ENCODE peak calls at places on chromosomes 7 and 10, in nine cellular contexts. One of them, this sample, is unnamed.

GRCh38 chr10:6151087-6151977 is 51.4 kb upstream of the PFKFB3 start:
- DNase-seq in ovary: peak; percentile 54
- DNase-seq in mucosa of descending colon: peak; percentile 73
- DNase-seq in lower lobe of right lung: peak; percentile 78
- DNase-seq in BE2C: peak; percentile 30
- DNase-seq in foreskin fibroblast: peak; percentile 81
- DNase-seq in AG04450: no peak
- DNase-seq in activated CD8-positive, alpha-beta T cell treated with anti-CD3 and anti-CD28 coated beads for 36 hours: peak; percentile 70
- DNase-seq in CD4-positive, alpha-beta T cell: peak; percentile 24
- DNase-seq in this sample: peak; percentile 80

GRCh38 chr7:137967143-137968018 is 34.5 kb downstream of the CREB3L2 start:
- DNase-seq in ovary: no peak
- DNase-seq in mucosa of descending colon: no peak
- DNase-seq in lower lobe of right lung: no peak
- DNase-seq in BE2C: no peak
- DNase-seq in foreskin fibroblast: peak; percentile 66
- DNase-seq in AG04450: no peak
- DNase-seq in activated CD8-positive, alpha-beta T cell treated with anti-CD3 and anti-CD28 coated beads for 36 hours: no peak
- DNase-seq in CD4-positive, alpha-beta T cell: no peak
- DNase-seq in this sample: no peak

GRCh38 chr7:36667007-36667406 is 57.3 kb downstream of the AOAH start:
- DNase-seq in ovary: no peak
- DNase-seq in mucosa of descending colon: no peak
- DNase-seq in lower lobe of right lung: no peak
- DNase-seq in BE2C: no peak
- DNase-seq in foreskin fibroblast: no peak
- DNase-seq in AG04450: no peak
- DNase-seq in activated CD8-positive, alpha-beta T cell treated with anti-CD3 and anti-CD28 coated beads for 36 hours: no peak
- DNase-seq in CD4-positive, alpha-beta T cell: no peak
- DNase-seq in this sample: no peak

GRCh38 chr10:101878869-101879268 is 35.3 kb upstream of the KCNIP2 start:
- DNase-seq in ovary: no peak
- DNase-seq in mucosa of descending colon: no peak
- DNase-seq in lower lobe of right lung: no peak
- DNase-seq in BE2C: no peak
- DNase-seq in foreskin fibroblast: no peak
- DNase-seq in AG04450: no peak
- DNase-seq in activated CD8-positive, alpha-beta T cell treated with anti-CD3 and anti-CD28 coated beads for 36 hours: no peak
- DNase-seq in CD4-positive, alpha-beta T cell: no peak
- DNase-seq in this sample: no peak

GRCh38 chr7:139490130-139490529 is 6.7 kb upstream of the KLRG2 start:
- DNase-seq in ovary: no peak
- DNase-seq in mucosa of descending colon: no peak
- DNase-seq in lower lobe of right lung: peak; percentile 61
- DNase-seq in BE2C: no peak
- DNase-seq in foreskin fibroblast: no peak
- DNase-seq in AG04450: no peak
- DNase-seq in activated CD8-positive, alpha-beta T cell treated with anti-CD3 and anti-CD28 coated beads for 36 hours: no peak
- DNase-seq in CD4-positive, alpha-beta T cell: no peak
- DNase-seq in this sample: no peak

GRCh38 chr7:104267701-104268368 is 60.0 kb upstream of the ORC5 start:
- DNase-seq in ovary: no peak
- DNase-seq in mucosa of descending colon: no peak
- DNase-seq in lower lobe of right lung: no peak
- DNase-seq in BE2C: no peak
- DNase-seq in foreskin fibroblast: peak; percentile 35
- DNase-seq in AG04450: no peak
- DNase-seq in activated CD8-positive, alpha-beta T cell treated with anti-CD3 and anti-CD28 coated beads for 36 hours: no peak
- DNase-seq in CD4-positive, alpha-beta T cell: no peak
- DNase-seq in this sample: no peak

GRCh38 chr7:151717415-151717814 is 159.5 kb downstream of the PRKAG2 start:
- DNase-seq in ovary: no peak
- DNase-seq in mucosa of descending colon: no peak
- DNase-seq in lower lobe of right lung: peak; percentile 70
- DNase-seq in BE2C: no peak
- DNase-seq in foreskin fibroblast: no peak
- DNase-seq in AG04450: no peak
- DNase-seq in activated CD8-positive, alpha-beta T cell treated with anti-CD3 and anti-CD28 coated beads for 36 hours: no peak
- DNase-seq in CD4-positive, alpha-beta T cell: no peak
- DNase-seq in this sample: no peak

GRCh38 chr10:98045785-98046389 is 15.5 kb upstream of the CRTAC1 start:
- DNase-seq in ovary: peak; percentile 26
- DNase-seq in mucosa of descending colon: no peak
- DNase-seq in lower lobe of right lung: peak; percentile 60
- DNase-seq in BE2C: peak; percentile 64
- DNase-seq in foreskin fibroblast: peak; percentile 74
- DNase-seq in AG04450: peak; percentile 6
- DNase-seq in activated CD8-positive, alpha-beta T cell treated with anti-CD3 and anti-CD28 coated beads for 36 hours: peak; percentile 74
- DNase-seq in CD4-positive, alpha-beta T cell: peak; percentile 40
- DNase-seq in this sample: peak; percentile 77

GRCh38 chr10:58892039-58892665 is 284.3 kb upstream of the PHYHIPL start:
- DNase-seq in ovary: peak; percentile 44
- DNase-seq in mucosa of descending colon: no peak
- DNase-seq in lower lobe of right lung: no peak
- DNase-seq in BE2C: no peak
- DNase-seq in foreskin fibroblast: peak; percentile 28
- DNase-seq in AG04450: no peak
- DNase-seq in activated CD8-positive, alpha-beta T cell treated with anti-CD3 and anti-CD28 coated beads for 36 hours: no peak
- DNase-seq in CD4-positive, alpha-beta T cell: no peak
- DNase-seq in this sample: no peak

DNA sequence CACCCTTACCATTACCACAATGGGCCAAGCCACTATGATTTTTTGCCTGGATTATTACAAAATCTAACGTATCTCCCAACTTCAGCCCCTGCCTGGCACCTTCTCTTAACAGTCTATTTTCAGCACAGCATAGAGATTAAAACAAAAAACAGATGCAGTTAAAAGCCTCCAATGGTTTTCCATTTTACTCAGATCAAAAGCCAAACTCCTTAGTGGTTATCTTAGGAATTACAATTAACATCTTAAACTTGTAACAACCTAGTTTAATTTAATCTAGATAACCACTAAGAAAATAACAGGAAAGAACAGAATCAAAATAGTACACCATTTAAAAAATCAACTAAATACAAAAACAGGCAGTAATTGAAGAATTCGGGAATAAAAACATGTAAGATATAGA is 43.5 kb downstream of the DNAJC1 start:
- DNase-seq in ovary: no peak
- DNase-seq in mucosa of descending colon: no peak
- DNase-seq in lower lobe of right lung: no peak
- DNase-seq in BE2C: no peak
- DNase-seq in foreskin fibroblast: no peak
- DNase-seq in AG04450: no peak
- DNase-seq in activated CD8-positive, alpha-beta T cell treated with anti-CD3 and anti-CD28 coated beads for 36 hours: no peak
- DNase-seq in CD4-positive, alpha-beta T cell: no peak
- DNase-seq in this sample: no peak
- TF ChIP-seq CTCF in ovary: no peak
- TF ChIP-seq CTCF in mucosa of descending colon: no peak
- TF ChIP-seq CTCF in lower lobe of right lung: no peak
- TF ChIP-seq CTCF in BE2C: no peak
- TF ChIP-seq CTCF in foreskin fibroblast: no peak
- TF ChIP-seq CTCF in AG04450: no peak
- TF ChIP-seq CTCF in activated CD8-positive, alpha-beta T cell treated with anti-CD3 and anti-CD28 coated beads for 36 hours: no peak
- TF ChIP-seq CTCF in CD4-positive, alpha-beta T cell: no peak
- TF ChIP-seq CTCF in this sample: no peak

GRCh38 chr7:49583440-49583839 is 190.0 kb upstream of the VWC2 start:
- DNase-seq in ovary: no peak
- DNase-seq in mucosa of descending colon: no peak
- DNase-seq in lower lobe of right lung: no peak
- DNase-seq in BE2C: no peak
- DNase-seq in foreskin fibroblast: no peak
- DNase-seq in AG04450: no peak
- DNase-seq in activated CD8-positive, alpha-beta T cell treated with anti-CD3 and anti-CD28 coated beads for 36 hours: no peak
- DNase-seq in CD4-positive, alpha-beta T cell: no peak
- DNase-seq in this sample: no peak

GRCh38 chr7:49579408-49579807 is 194.0 kb upstream of the VWC2 start:
- DNase-seq in ovary: no peak
- DNase-seq in mucosa of descending colon: no peak
- DNase-seq in lower lobe of right lung: no peak
- DNase-seq in BE2C: no peak
- DNase-seq in foreskin fibroblast: no peak
- DNase-seq in AG04450: no peak
- DNase-seq in activated CD8-positive, alpha-beta T cell treated with anti-CD3 and anti-CD28 coated beads for 36 hours: no peak
- DNase-seq in CD4-positive, alpha-beta T cell: no peak
- DNase-seq in this sample: no peak

GRCh38 chr7:49580000-49580399 is 193.4 kb upstream of the VWC2 start:
- DNase-seq in ovary: no peak
- DNase-seq in mucosa of descending colon: no peak
- DNase-seq in lower lobe of right lung: no peak
- DNase-seq in BE2C: no peak
- DNase-seq in foreskin fibroblast: no peak
- DNase-seq in AG04450: no peak
- DNase-seq in activated CD8-positive, alpha-beta T cell treated with anti-CD3 and anti-CD28 coated beads for 36 hours: no peak
- DNase-seq in CD4-positive, alpha-beta T cell: no peak
- DNase-seq in this sample: no peak

DNA sequence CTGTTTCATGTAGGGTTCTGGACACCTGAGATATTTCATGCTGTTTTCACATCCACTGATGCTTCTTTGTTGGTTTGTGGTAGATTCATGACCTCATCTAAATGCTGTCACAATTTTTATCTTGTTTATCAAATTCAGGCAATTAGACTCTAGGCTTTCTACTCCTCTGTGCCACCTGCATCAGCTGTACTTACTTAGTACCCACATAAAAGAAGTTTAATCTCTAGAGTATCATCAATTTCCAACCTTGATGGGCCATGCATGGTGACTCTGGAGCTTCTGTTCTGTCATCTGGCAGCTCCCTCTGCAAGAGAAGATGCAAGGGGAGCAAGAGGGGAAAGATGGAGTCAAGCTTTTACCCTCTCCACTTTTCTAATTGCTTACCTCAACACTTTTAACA is 195.9 kb upstream of the VWC2 start:
- DNase-seq in ovary: no peak
- DNase-seq in mucosa of descending colon: no peak
- DNase-seq in lower lobe of right lung: no peak
- DNase-seq in BE2C: no peak
- DNase-seq in foreskin fibroblast: no peak
- DNase-seq in AG04450: no peak
- DNase-seq in activated CD8-positive, alpha-beta T cell treated with anti-CD3 and anti-CD28 coated beads for 36 hours: no peak
- DNase-seq in CD4-positive, alpha-beta T cell: no peak
- DNase-seq in this sample: no peak
- TF ChIP-seq CTCF in ovary: no peak
- TF ChIP-seq CTCF in mucosa of descending colon: no peak
- TF ChIP-seq CTCF in lower lobe of right lung: no peak
- TF ChIP-seq CTCF in BE2C: no peak
- TF ChIP-seq CTCF in foreskin fibroblast: no peak
- TF ChIP-seq CTCF in AG04450: no peak
- TF ChIP-seq CTCF in activated CD8-positive, alpha-beta T cell treated with anti-CD3 and anti-CD28 coated beads for 36 hours: no peak
- TF ChIP-seq CTCF in CD4-positive, alpha-beta T cell: no peak
- TF ChIP-seq CTCF in this sample: no peak

GRCh38 chr7:19587291-19587690 is 121.5 kb downstream of the POLR1F start:
- DNase-seq in ovary: no peak
- DNase-seq in mucosa of descending colon: no peak
- DNase-seq in lower lobe of right lung: no peak
- DNase-seq in BE2C: no peak
- DNase-seq in foreskin fibroblast: no peak
- DNase-seq in AG04450: no peak
- DNase-seq in activated CD8-positive, alpha-beta T cell treated with anti-CD3 and anti-CD28 coated beads for 36 hours: no peak
- DNase-seq in CD4-positive, alpha-beta T cell: no peak
- DNase-seq in this sample: no peak
- TF ChIP-seq CTCF in ovary: no peak
- TF ChIP-seq CTCF in mucosa of descending colon: no peak
- TF ChIP-seq CTCF in lower lobe of right lung: no peak
- TF ChIP-seq CTCF in BE2C: peak; percentile 40
- TF ChIP-seq CTCF in foreskin fibroblast: no peak
- TF ChIP-seq CTCF in AG04450: no peak
- TF ChIP-seq CTCF in activated CD8-positive, alpha-beta T cell treated with anti-CD3 and anti-CD28 coated beads for 36 hours: no peak
- TF ChIP-seq CTCF in CD4-positive, alpha-beta T cell: no peak
- TF ChIP-seq CTCF in this sample: no peak

GRCh38 chr10:122162566-122163181 is 108.4 kb upstream of the BTBD16 start:
- DNase-seq in ovary: no peak
- DNase-seq in mucosa of descending colon: no peak
- DNase-seq in lower lobe of right lung: no peak
- DNase-seq in BE2C: peak; percentile 57
- DNase-seq in foreskin fibroblast: no peak
- DNase-seq in AG04450: no peak
- DNase-seq in activated CD8-positive, alpha-beta T cell treated with anti-CD3 and anti-CD28 coated beads for 36 hours: no peak
- DNase-seq in CD4-positive, alpha-beta T cell: no peak
- DNase-seq in this sample: no peak
- TF ChIP-seq CTCF in ovary: no peak
- TF ChIP-seq CTCF in mucosa of descending colon: no peak
- TF ChIP-seq CTCF in lower lobe of right lung: no peak
- TF ChIP-seq CTCF in BE2C: peak; percentile 23
- TF ChIP-seq CTCF in foreskin fibroblast: no peak
- TF ChIP-seq CTCF in AG04450: peak; percentile 3
- TF ChIP-seq CTCF in activated CD8-positive, alpha-beta T cell treated with anti-CD3 and anti-CD28 coated beads for 36 hours: no peak
- TF ChIP-seq CTCF in CD4-positive, alpha-beta T cell: no peak
- TF ChIP-seq CTCF in this sample: no peak

DNA sequence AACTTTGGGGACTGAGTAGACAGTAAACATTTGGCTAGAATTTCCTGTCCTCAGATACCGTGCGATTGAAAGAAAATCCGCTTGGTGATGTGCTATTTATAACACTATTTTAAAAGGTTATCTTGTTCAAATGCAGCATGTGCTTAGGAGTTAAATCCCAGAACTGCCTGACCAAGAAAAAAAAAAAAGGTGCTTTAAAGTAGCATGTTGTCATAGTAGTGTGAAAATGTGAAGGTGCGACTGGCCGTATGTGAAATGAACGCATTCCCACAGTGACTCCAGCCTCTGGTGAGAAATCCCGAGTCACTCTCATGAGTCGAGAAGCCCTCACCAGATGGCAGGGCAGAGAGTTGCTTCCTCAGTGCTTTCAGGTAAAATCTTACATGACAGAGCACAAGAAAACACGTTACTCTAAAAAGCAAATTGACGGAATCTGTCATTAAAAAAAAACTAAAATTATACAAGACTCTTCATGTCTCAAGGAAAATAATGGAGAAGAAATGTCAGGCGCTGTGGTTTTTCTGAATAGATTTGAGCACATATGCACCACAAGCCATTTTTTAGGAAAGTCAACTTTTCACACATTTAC is 18.4 kb upstream of the KLF6 start:
- DNase-seq in ovary: no peak
- DNase-seq in mucosa of descending colon: no peak
- DNase-seq in lower lobe of right lung: no peak
- DNase-seq in BE2C: no peak
- DNase-seq in foreskin fibroblast: peak; percentile 59
- DNase-seq in AG04450: no peak
- DNase-seq in activated CD8-positive, alpha-beta T cell treated with anti-CD3 and anti-CD28 coated beads for 36 hours: peak; percentile 48
- DNase-seq in CD4-positive, alpha-beta T cell: no peak
- DNase-seq in this sample: no peak
- TF ChIP-seq CTCF in ovary: no peak
- TF ChIP-seq CTCF in mucosa of descending colon: no peak
- TF ChIP-seq CTCF in lower lobe of right lung: no peak
- TF ChIP-seq CTCF in BE2C: no peak
- TF ChIP-seq CTCF in foreskin fibroblast: no peak
- TF ChIP-seq CTCF in AG04450: no peak
- TF ChIP-seq CTCF in activated CD8-positive, alpha-beta T cell treated with anti-CD3 and anti-CD28 coated beads for 36 hours: no peak
- TF ChIP-seq CTCF in CD4-positive, alpha-beta T cell: no peak
- TF ChIP-seq CTCF in this sample: no peak